ENCODE peak calls at places on chromosomes 4 and X, in seven cellular contexts. N is type B pancreatic cell, J is transverse colon, S is bronchial epithelial cell, C is lower leg skin, F is dorsolateral prefrontal cortex, B is HFF-Myc. O is an unnamed sample.

GRCh38 chrX:71296806-71297205 is 4.7 kb upstream of the ITGB1BP2 start:
- DNase-seq in S (no peak), F (no peak), C (no peak), N (no peak), B (no peak), J (no peak), O (no peak)

GRCh38 chrX:12330841-12331240 is 192.6 kb downstream of the FRMPD4 start:
- DNase-seq in F (no peak), B (no peak), J (no peak), N (no peak), C (no peak), S (no peak), O (no peak)

GRCh38 chr4:53174824-53175223 is 191.0 kb downstream of the SCFD2 start:
- DNase-seq in C (no peak), F (no peak), J (no peak), S (no peak), N (no peak), B (no peak), O (no peak)

GRCh38 chr4:144421839-144422565 is 224.0 kb upstream of the HHIP start:
- DNase-seq in J (no peak), C (no peak), B (no peak), N (no peak), F (no peak), S (peak), O (no peak)

GRCh38 chr4:45120163-45120562 is 393.8 kb upstream of the GNPDA2 start:
- DNase-seq in C (no peak), F (no peak), S (peak), J (no peak), B (no peak), N (no peak), O (no peak)

GRCh38 chr4:1393866-1394265 is 12.4 kb downstream of the NKX1-1 start:
- DNase-seq in F (peak), C (peak), S (no peak), J (no peak), N (no peak), B (no peak), O (no peak)

GRCh38 chr4:173793937-173794510 is 264.0 kb upstream of the HAND2 start:
- DNase-seq in F (no peak), S (no peak), J (no peak), N (no peak), B (no peak), C (no peak), O (no peak)

GRCh38 chrX:72477787-72478186 is 94.9 kb downstream of the HDAC8 start:
- DNase-seq in N (no peak), S (no peak), B (peak), C (no peak), J (no peak), F (no peak), O (no peak)

GRCh38 chr4:151670843-151671242 is 90.0 kb downstream of the GATB start:
- DNase-seq in J (no peak), F (no peak), B (no peak), N (no peak), S (no peak), C (no peak), O (no peak)

GRCh38 chr4:140296871-140297570 is 76.4 kb upstream of the SCOC start:
- DNase-seq in C (no peak), B (no peak), S (peak), N (no peak), J (no peak), F (peak), O (no peak)

GRCh38 chrX:84729809-84730208 is 227.6 kb upstream of the HDX start:
- DNase-seq in B (no peak), S (peak), N (no peak), C (no peak), F (no peak), J (no peak), O (no peak)

GRCh38 chrX:16869393-16870094 is 618 bp downstream of the RBBP7 start:
- DNase-seq in J (peak), B (no peak), F (no peak), S (no peak), C (no peak), N (peak), O (peak)

GRCh38 chr4:2265113-2266110 is 3.5 kb upstream of the MXD4 start:
- DNase-seq in C (no peak), F (no peak), J (no peak), S (no peak), B (no peak), N (no peak), O (no peak)

GRCh38 chr4:6955261-6955911 is 45.8 kb downstream of the TBC1D14 start:
- DNase-seq in B (no peak), S (peak), C (peak), N (no peak), F (no peak), J (peak), O (no peak)

GRCh38 chr4:180057198-180057821 is 2185.9 kb upstream of the TENM3 start:
- DNase-seq in C (no peak), B (no peak), S (no peak), J (no peak), F (no peak), N (no peak), O (peak)
- TF ChIP-seq CTCF in C (no peak), B (no peak), S (no peak), J (no peak), F (peak), N (peak), O (peak)

GRCh38 chr4:8285976-8286718 is 16.6 kb downstream of the HTRA3 start:
- DNase-seq in F (no peak), B (no peak), S (no peak), N (no peak), J (no peak), C (no peak), O (no peak)
- TF ChIP-seq CTCF in F (no peak), B (no peak), S (no peak), N (no peak), J (no peak), C (no peak), O (no peak)

GRCh38 chr4:147378780-147379179 is 102.1 kb upstream of the EDNRA start:
- DNase-seq in C (no peak), S (peak), J (no peak), F (no peak), B (no peak), N (no peak), O (no peak)
- TF ChIP-seq CTCF in C (no peak), S (peak), J (peak), F (no peak), B (no peak), N (no peak), O (no peak)

DNA sequence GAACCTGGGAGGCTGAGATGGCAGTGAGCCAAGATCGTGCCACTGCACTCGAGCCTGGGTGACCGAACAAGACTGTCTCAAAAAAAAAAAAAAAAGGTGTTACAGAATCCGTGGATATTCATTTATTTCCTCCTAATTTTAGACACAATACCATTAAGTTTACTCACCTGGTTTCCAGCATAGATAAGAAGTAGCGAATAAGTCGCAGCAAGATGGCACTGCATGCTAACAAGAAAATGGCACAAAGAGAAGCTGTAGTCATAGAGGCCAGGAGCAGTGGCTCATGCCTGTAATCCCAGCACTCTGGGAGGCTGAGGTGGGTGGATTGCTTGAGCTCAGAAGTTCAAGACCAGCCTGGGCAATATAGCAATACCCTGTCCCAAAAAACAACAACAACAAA is 17.0 kb upstream of the MOB1B start:
- DNase-seq in C (no peak), J (no peak), S (peak), F (no peak), B (no peak), N (no peak), O (no peak)
- TF ChIP-seq CTCF in C (no peak), J (no peak), S (no peak), F (no peak), B (no peak), N (no peak), O (no peak)

DNA sequence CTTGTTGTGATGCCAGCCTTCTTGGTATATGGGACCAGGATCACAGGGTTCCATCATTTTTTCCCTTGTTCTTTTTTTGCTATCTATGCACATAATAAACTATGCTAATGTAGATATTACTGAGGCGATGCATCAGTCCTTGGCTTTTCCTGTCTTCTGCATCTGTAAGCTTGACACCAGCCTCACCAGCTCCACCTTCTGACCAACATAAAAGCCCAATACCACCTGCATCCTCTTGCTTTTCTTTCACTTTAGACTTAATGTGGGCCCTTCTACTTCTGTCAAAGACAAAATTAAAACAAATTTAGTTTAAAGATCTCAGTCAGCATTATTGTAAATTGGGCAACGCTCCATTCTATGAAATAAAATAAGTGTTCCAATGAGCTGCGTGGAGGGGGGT is 1718.8 kb upstream of the PCDH10 start:
- DNase-seq in J (no peak), C (no peak), S (no peak), N (no peak), F (no peak), B (no peak), O (no peak)
- TF ChIP-seq CTCF in J (no peak), C (no peak), S (no peak), N (no peak), F (no peak), B (no peak), O (no peak)

GRCh38 chr4:3612275-3612674 is 80.1 kb upstream of the LRPAP1 start:
- DNase-seq in B (no peak), F (no peak), C (no peak), J (no peak), N (no peak), S (no peak), O (no peak)
- TF ChIP-seq CTCF in B (no peak), F (no peak), C (no peak), J (no peak), N (no peak), S (no peak), O (no peak)